ENCODE peak calls at places on chromosomes 4 and X, in four cellular contexts. One of them, this sample, is unnamed.

GRCh38 chrX:54808109-54808604 is 612 bp downstream of the MAGED2 start:
- DNase-seq in K562: peak
- DNase-seq in GM12878: no peak
- DNase-seq in HepG2: peak
- DNase-seq in this sample: peak

GRCh38 chr4:87079967-87080366 is 140.5 kb downstream of the KLHL8 start:
- DNase-seq in K562: peak
- DNase-seq in HepG2: no peak
- DNase-seq in GM12878: no peak
- DNase-seq in this sample: no peak

GRCh38 chrX:70042399-70043371 is 7.1 kb downstream of the AWAT2 start:
- DNase-seq in HepG2: peak
- DNase-seq in GM12878: no peak
- DNase-seq in K562: peak
- DNase-seq in this sample: no peak

GRCh38 chr4:78578674-78579430 is 27.3 kb downstream of the ANXA3 start:
- DNase-seq in K562: no peak
- DNase-seq in HepG2: no peak
- DNase-seq in GM12878: no peak
- DNase-seq in this sample: no peak

GRCh38 chr4:171002246-171002645 is 811.0 kb upstream of the GALNTL6 start:
- DNase-seq in HepG2: no peak
- DNase-seq in K562: no peak
- DNase-seq in GM12878: no peak
- DNase-seq in this sample: no peak

GRCh38 chrX:103343105-103343504 is 13.1 kb downstream of the TCEAL7 start:
- DNase-seq in HepG2: no peak
- DNase-seq in K562: peak
- DNase-seq in GM12878: no peak
- DNase-seq in this sample: peak

GRCh38 chr4:130183096-130183495 is 1087.1 kb downstream of the C4orf33 start:
- DNase-seq in GM12878: no peak
- DNase-seq in K562: no peak
- DNase-seq in HepG2: no peak
- DNase-seq in this sample: no peak

GRCh38 chr4:106803107-106803506 is 233.0 kb downstream of the DKK2 start:
- DNase-seq in HepG2: no peak
- DNase-seq in GM12878: no peak
- DNase-seq in K562: no peak
- DNase-seq in this sample: no peak

GRCh38 chr4:149914521-149915115 is 99.0 kb upstream of the IQCM start:
- DNase-seq in K562: peak
- DNase-seq in HepG2: peak
- DNase-seq in GM12878: no peak
- DNase-seq in this sample: peak

GRCh38 chr4:34279011-34279410 is 1965.3 kb downstream of the ARAP2 start:
- DNase-seq in K562: no peak
- DNase-seq in GM12878: no peak
- DNase-seq in HepG2: no peak
- DNase-seq in this sample: no peak

GRCh38 chr4:38958453-38958852 is 73.8 kb downstream of the TMEM156 start:
- DNase-seq in K562: no peak
- DNase-seq in HepG2: no peak
- DNase-seq in GM12878: no peak
- DNase-seq in this sample: no peak

GRCh38 chr4:74112399-74113090 is 13.6 kb upstream of the CXCL2 start:
- DNase-seq in GM12878: no peak
- DNase-seq in K562: no peak
- DNase-seq in HepG2: no peak
- DNase-seq in this sample: no peak

GRCh38 chrX:39895228-39896110 is 202.3 kb downstream of the BCOR start:
- DNase-seq in HepG2: no peak
- DNase-seq in K562: no peak
- DNase-seq in GM12878: no peak
- DNase-seq in this sample: no peak

GRCh38 chr4:137376312-137376711 is 156.0 kb downstream of the PCDH18 start:
- DNase-seq in K562: no peak
- DNase-seq in GM12878: no peak
- DNase-seq in HepG2: no peak
- DNase-seq in this sample: no peak

GRCh38 chr4:115054836-115055235 is 58.6 kb downstream of the NDST4 start:
- DNase-seq in GM12878: no peak
- DNase-seq in K562: no peak
- DNase-seq in HepG2: peak
- DNase-seq in this sample: no peak

GRCh38 chrX:1165535-1166196 is 46.8 kb downstream of the CRLF2 start:
- DNase-seq in K562: no peak
- DNase-seq in HepG2: no peak
- DNase-seq in GM12878: no peak
- DNase-seq in this sample: no peak

GRCh38 chrX:149060921-149061320 is 444.2 kb downstream of the IDS start:
- DNase-seq in GM12878: no peak
- DNase-seq in K562: no peak
- DNase-seq in HepG2: no peak
- DNase-seq in this sample: no peak

GRCh38 chrX:27767387-27767786 is 40.4 kb upstream of the MAGEB10 start:
- DNase-seq in K562: no peak
- DNase-seq in GM12878: no peak
- DNase-seq in HepG2: no peak
- DNase-seq in this sample: no peak

GRCh38 chr4:141730805-141731204 is 94.4 kb downstream of the IL15 start:
- DNase-seq in K562: no peak
- DNase-seq in GM12878: no peak
- DNase-seq in HepG2: no peak
- DNase-seq in this sample: no peak

GRCh38 chr4:145278341-145279121 is 98.1 kb upstream of the OTUD4 start:
- DNase-seq in HepG2: no peak
- DNase-seq in K562: peak
- DNase-seq in GM12878: no peak
- DNase-seq in this sample: no peak

GRCh38 chr4:89586864-89587263 is 250.1 kb downstream of the SNCA start:
- DNase-seq in GM12878: no peak
- DNase-seq in HepG2: no peak
- DNase-seq in K562: no peak
- DNase-seq in this sample: no peak

GRCh38 chr4:128589384-128589957 is 220.0 kb upstream of the JADE1 start:
- DNase-seq in GM12878: no peak
- DNase-seq in HepG2: peak
- DNase-seq in K562: no peak
- DNase-seq in this sample: no peak

GRCh38 chrX:2756534-2756933 is 4.7 kb downstream of the XG start:
- DNase-seq in GM12878: no peak
- DNase-seq in HepG2: peak
- DNase-seq in K562: no peak
- DNase-seq in this sample: no peak

GRCh38 chrX:17769701-17770269 is 32.5 kb downstream of the SCML1 start:
- DNase-seq in K562: no peak
- DNase-seq in HepG2: no peak
- DNase-seq in GM12878: no peak
- DNase-seq in this sample: no peak

GRCh38 chrX:113675278-113675677 is 834.6 kb upstream of the AMOT start:
- DNase-seq in GM12878: no peak
- DNase-seq in K562: no peak
- DNase-seq in HepG2: no peak
- DNase-seq in this sample: no peak

GRCh38 chrX:154727418-154728323 is 23.2 kb downstream of the GAB3 start:
- DNase-seq in GM12878: no peak
- DNase-seq in K562: no peak
- DNase-seq in HepG2: no peak
- DNase-seq in this sample: no peak

GRCh38 chrX:46611658-46612362 is 38.2 kb downstream of the CHST7 start:
- DNase-seq in GM12878: no peak
- DNase-seq in K562: no peak
- DNase-seq in HepG2: no peak
- DNase-seq in this sample: no peak

GRCh38 chrX:86137071-86137470 is 11.2 kb upstream of the DACH2 start:
- DNase-seq in GM12878: no peak
- DNase-seq in K562: no peak
- DNase-seq in HepG2: no peak
- DNase-seq in this sample: no peak

GRCh38 chrX:86133761-86134160 is 14.5 kb upstream of the DACH2 start:
- DNase-seq in K562: peak
- DNase-seq in HepG2: no peak
- DNase-seq in GM12878: no peak
- DNase-seq in this sample: no peak
- TF ChIP-seq SP1 in K562: no peak
- TF ChIP-seq SP1 in HepG2: no peak
- TF ChIP-seq SP1 in GM12878: no peak
- TF ChIP-seq SP1 in this sample: no peak

GRCh38 chr4:122635205-122635604 is 14.3 kb upstream of the IL21 start:
- DNase-seq in HepG2: no peak
- DNase-seq in K562: no peak
- DNase-seq in GM12878: peak
- DNase-seq in this sample: no peak

GRCh38 chr4:122633211-122633610 is 12.3 kb upstream of the IL21 start:
- DNase-seq in HepG2: no peak
- DNase-seq in K562: no peak
- DNase-seq in GM12878: no peak
- DNase-seq in this sample: no peak

GRCh38 chr4:122636697-122637096 is 15.8 kb upstream of the IL21 start:
- DNase-seq in GM12878: no peak
- DNase-seq in HepG2: no peak
- DNase-seq in K562: no peak
- DNase-seq in this sample: no peak

GRCh38 chr4:122643257-122643656 is 22.4 kb upstream of the IL21 start:
- DNase-seq in GM12878: no peak
- DNase-seq in HepG2: no peak
- DNase-seq in K562: no peak
- DNase-seq in this sample: no peak

GRCh38 chr4:122639181-122639580 is 18.3 kb upstream of the IL21 start:
- DNase-seq in HepG2: no peak
- DNase-seq in GM12878: no peak
- DNase-seq in K562: no peak
- DNase-seq in this sample: no peak
- TF ChIP-seq FOXK2 in HepG2: no peak
- TF ChIP-seq FOXK2 in GM12878: no peak
- TF ChIP-seq FOXK2 in K562: no peak
- TF ChIP-seq FOXK2 in this sample: no peak

GRCh38 chrX:100652266-100652665 is 8.3 kb downstream of the SRPX2 start:
- DNase-seq in HepG2: no peak
- DNase-seq in GM12878: no peak
- DNase-seq in K562: no peak
- DNase-seq in this sample: no peak
- TF ChIP-seq SP1 in HepG2: no peak
- TF ChIP-seq SP1 in GM12878: no peak
- TF ChIP-seq SP1 in K562: no peak
- TF ChIP-seq SP1 in this sample: no peak

GRCh38 chr4:146790515-146790914 is 151.8 kb downstream of the POU4F2 start:
- DNase-seq in K562: no peak
- DNase-seq in HepG2: no peak
- DNase-seq in GM12878: no peak
- DNase-seq in this sample: no peak
- TF ChIP-seq FOXK2 in K562: no peak
- TF ChIP-seq FOXK2 in HepG2: no peak
- TF ChIP-seq FOXK2 in GM12878: no peak
- TF ChIP-seq FOXK2 in this sample: no peak

GRCh38 chr4:35520059-35520458 is 724.3 kb downstream of the ARAP2 start:
- DNase-seq in GM12878: no peak
- DNase-seq in K562: no peak
- DNase-seq in HepG2: no peak
- DNase-seq in this sample: no peak
- TF ChIP-seq SP1 in GM12878: no peak
- TF ChIP-seq SP1 in K562: no peak
- TF ChIP-seq SP1 in HepG2: no peak
- TF ChIP-seq SP1 in this sample: no peak

DNA sequence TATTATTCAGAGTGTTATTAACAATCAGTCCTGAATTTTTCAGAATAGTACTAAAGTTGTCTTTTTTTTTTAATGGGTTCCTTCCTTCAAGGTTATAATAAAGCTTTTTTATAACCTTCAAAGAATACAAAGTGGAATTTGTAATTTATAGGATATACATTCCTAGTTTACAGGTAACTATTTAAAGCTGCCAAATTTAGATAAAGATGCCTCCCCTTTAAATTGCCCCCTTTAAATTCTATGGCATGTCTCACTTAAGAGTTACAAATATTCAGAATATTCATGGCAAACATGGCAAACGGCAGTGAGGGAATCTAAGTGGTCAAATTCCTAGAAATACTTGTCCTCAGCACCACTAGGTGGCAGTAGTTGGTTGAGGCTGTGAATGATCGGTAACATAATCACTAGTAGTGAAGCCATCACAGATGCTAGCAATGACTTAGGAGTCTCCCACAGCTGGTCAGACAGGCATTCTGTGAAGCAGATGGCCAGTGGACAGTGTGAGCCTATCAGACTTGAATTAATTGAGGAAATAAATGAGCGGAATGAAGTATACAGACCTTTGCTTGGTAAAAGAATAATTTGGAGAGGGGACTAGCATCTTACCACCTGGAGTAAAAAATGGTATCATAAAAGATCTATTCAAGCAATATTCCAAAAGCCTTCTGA is 86.4 kb downstream of the CBR4 start:
- DNase-seq in K562: peak
- DNase-seq in HepG2: peak
- DNase-seq in GM12878: peak
- DNase-seq in this sample: peak
- TF ChIP-seq FOXK2 in K562: no peak
- TF ChIP-seq FOXK2 in HepG2: no peak
- TF ChIP-seq FOXK2 in GM12878: no peak
- TF ChIP-seq FOXK2 in this sample: no peak

DNA sequence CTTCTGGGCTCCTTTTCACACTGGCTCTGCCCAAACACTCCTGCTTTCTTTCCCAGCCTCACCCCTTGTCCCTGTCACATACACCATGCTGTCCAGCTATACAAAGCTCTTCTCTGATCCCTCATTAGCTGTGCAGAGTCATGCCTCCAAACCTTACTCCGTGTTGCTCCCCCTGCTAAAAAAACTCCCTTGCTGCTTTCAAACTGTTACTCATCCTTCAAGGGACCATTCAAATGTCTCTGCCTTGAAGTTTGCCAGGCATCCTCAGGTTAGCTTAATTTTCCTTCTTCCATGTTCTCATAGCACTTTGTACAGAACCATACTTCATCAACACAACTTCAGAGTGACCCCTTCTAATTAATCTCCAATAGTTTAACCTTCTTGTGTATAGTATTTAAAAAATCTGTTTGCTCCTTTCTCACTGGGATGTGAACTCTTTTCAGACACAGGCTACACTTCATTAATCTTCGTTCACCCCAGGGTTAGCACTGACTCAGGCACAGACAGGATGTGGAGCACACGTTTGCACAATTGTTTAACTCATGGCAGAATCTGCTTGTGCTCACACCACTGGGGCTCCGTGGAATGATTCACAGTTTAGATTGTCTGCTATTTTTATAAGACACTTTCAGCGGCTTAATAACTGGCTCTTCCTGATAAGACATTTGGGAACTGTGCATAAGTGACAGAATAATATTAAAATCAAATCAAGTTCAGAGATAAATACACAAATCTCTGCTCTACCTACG is 21.4 kb upstream of the SEL1L3 start:
- DNase-seq in HepG2: no peak
- DNase-seq in GM12878: no peak
- DNase-seq in K562: no peak
- DNase-seq in this sample: no peak
- TF ChIP-seq SP1 in HepG2: no peak
- TF ChIP-seq SP1 in GM12878: no peak
- TF ChIP-seq SP1 in K562: no peak
- TF ChIP-seq SP1 in this sample: no peak

GRCh38 chr4:174318829-174319764 is 35.4 kb downstream of the CEP44 start:
- DNase-seq in HepG2: peak
- DNase-seq in GM12878: no peak
- DNase-seq in K562: peak
- DNase-seq in this sample: no peak
- TF ChIP-seq FOXK2 in HepG2: no peak
- TF ChIP-seq FOXK2 in GM12878: no peak
- TF ChIP-seq FOXK2 in K562: no peak
- TF ChIP-seq FOXK2 in this sample: no peak

GRCh38 chr4:173194175-173194574 is 25.6 kb downstream of the GALNT7 start:
- DNase-seq in HepG2: no peak
- DNase-seq in K562: no peak
- DNase-seq in GM12878: no peak
- DNase-seq in this sample: no peak
- TF ChIP-seq SP1 in HepG2: no peak
- TF ChIP-seq SP1 in K562: no peak
- TF ChIP-seq SP1 in GM12878: no peak
- TF ChIP-seq SP1 in this sample: no peak

This sample was measured in HEK293T.